ENCODE peak calls at places on chromosomes 7 and 10, in seven cellular contexts. X, E, U, C, I, W and H are unnamed samples.

GRCh38 chr10:130244031-130244927 is 108.1 kb downstream of the GLRX3 start:
- DNase-seq in X (no peak), E (no peak), U (peak; percentile 10), C (no peak), I (no peak), W (no peak), H (no peak)

GRCh38 chr7:156585025-156585648 is 55.4 kb upstream of the RNF32 start:
- DNase-seq in X (no peak), E (no peak), U (no peak), C (no peak), I (no peak), W (no peak), H (no peak)

GRCh38 chr10:72250666-72251065 is 23.1 kb upstream of the DDIT4 start:
- DNase-seq in X (no peak), E (peak; percentile 31), U (no peak), C (no peak), I (no peak), W (peak; percentile 76), H (peak; percentile 64)

GRCh38 chr7:48424731-48425130 is 253.5 kb downstream of the ABCA13 start:
- DNase-seq in X (no peak), E (no peak), U (no peak), C (peak; percentile 4), I (no peak), W (no peak), H (no peak)

GRCh38 chr7:78769551-78770101 is 683.8 kb downstream of the MAGI2 start:
- DNase-seq in X (no peak), E (no peak), U (no peak), C (peak; percentile 12), I (no peak), W (no peak), H (no peak)

GRCh38 chr10:46541735-46542566 is 14.5 kb downstream of the GPRIN2 start:
- DNase-seq in X (no peak), E (no peak), U (no peak), C (no peak), I (no peak), W (no peak), H (no peak)

GRCh38 chr10:11276475-11276990 is 258.9 kb downstream of the CELF2 start:
- DNase-seq in X (no peak), E (no peak), U (no peak), C (no peak), I (no peak), W (no peak), H (no peak)

GRCh38 chr7:33459340-33459751 is 330.0 kb downstream of the BBS9 start:
- DNase-seq in X (peak; percentile 18), E (peak; percentile 55), U (no peak), C (peak; percentile 41), I (no peak), W (no peak), H (peak; percentile 37)

GRCh38 chr7:155401884-155402283 is 56.0 kb upstream of the EN2 start:
- DNase-seq in X (no peak), E (no peak), U (no peak), C (no peak), I (no peak), W (no peak), H (no peak)

GRCh38 chr10:12972146-12972545 is 29.4 kb downstream of the CCDC3 start:
- DNase-seq in X (no peak), E (no peak), U (no peak), C (no peak), I (no peak), W (no peak), H (no peak)

GRCh38 chr7:1925973-1926907 is 256.2 kb downstream of the ELFN1 start:
- DNase-seq in X (no peak), E (no peak), U (no peak), C (no peak), I (no peak), W (no peak), H (no peak)

GRCh38 chr10:1652151-1652550 is 85.2 kb downstream of the ADARB2 start:
- DNase-seq in X (no peak), E (no peak), U (no peak), C (no peak), I (no peak), W (no peak), H (no peak)

GRCh38 chr10:31648966-31649365 is 279.7 kb downstream of the ARHGAP12 start:
- DNase-seq in X (no peak), E (no peak), U (no peak), C (no peak), I (no peak), W (no peak), H (no peak)

GRCh38 chr7:90560730-90561129 is 35.4 kb upstream of the CDK14 start:
- DNase-seq in X (peak; percentile 54), E (no peak), U (no peak), C (no peak), I (no peak), W (no peak), H (no peak)

GRCh38 chr7:4607321-4607729 is 74.8 kb upstream of the FOXK1 start:
- DNase-seq in X (no peak), E (no peak), U (no peak), C (no peak), I (no peak), W (no peak), H (no peak)

GRCh38 chr7:152313879-152314604 is 121.8 kb downstream of the KMT2C start:
- DNase-seq in X (peak; percentile 24), E (peak; percentile 72), U (no peak), C (no peak), I (no peak), W (no peak), H (peak; percentile 88)

GRCh38 chr7:113307147-113307546 is 188.8 kb upstream of the SMIM30 start:
- DNase-seq in X (no peak), E (no peak), U (no peak), C (no peak), I (no peak), W (no peak), H (no peak)

GRCh38 chr7:142024547-142024946 is 28.9 kb downstream of the MGAM start:
- DNase-seq in X (no peak), E (no peak), U (no peak), C (no peak), I (no peak), W (no peak), H (no peak)

GRCh38 chr10:118914626-118915025 is 114.9 kb upstream of the NANOS1 start:
- DNase-seq in X (no peak), E (no peak), U (no peak), C (no peak), I (no peak), W (no peak), H (no peak)

GRCh38 chr7:2510909-2511768 is 8.4 kb upstream of the LFNG start:
- DNase-seq in X (no peak), E (no peak), U (peak; percentile 71), C (no peak), I (peak; percentile 65), W (peak; percentile 73), H (no peak)

GRCh38 chr10:12835709-12836108 is 165.8 kb downstream of the CCDC3 start:
- DNase-seq in X (no peak), E (no peak), U (no peak), C (no peak), I (no peak), W (no peak), H (no peak)

GRCh38 chr10:129690248-129691070 is 223.4 kb downstream of the MGMT start:
- DNase-seq in X (no peak), E (no peak), U (no peak), C (no peak), I (no peak), W (no peak), H (no peak)

GRCh38 chr7:11625669-11626068 is 206.3 kb downstream of the THSD7A start:
- DNase-seq in X (no peak), E (no peak), U (no peak), C (no peak), I (no peak), W (no peak), H (peak; percentile 51)

GRCh38 chr10:13767721-13768178 is 181.0 kb downstream of the PRPF18 start:
- DNase-seq in X (no peak), E (no peak), U (no peak), C (no peak), I (no peak), W (no peak), H (no peak)

GRCh38 chr10:58412502-58412961 is 27.3 kb downstream of the TFAM start:
- DNase-seq in X (no peak), E (peak; percentile 89), U (no peak), C (no peak), I (no peak), W (no peak), H (no peak)

GRCh38 chr7:41696323-41696916 is 6.5 kb downstream of the INHBA start:
- DNase-seq in X (no peak), E (peak; percentile 66), U (peak; percentile 53), C (peak; percentile 82), I (peak; percentile 43), W (peak; percentile 86), H (peak; percentile 71)

GRCh38 chr7:81232084-81232799 is 313.4 kb upstream of the SEMA3C start:
- DNase-seq in X (no peak), E (no peak), U (no peak), C (no peak), I (no peak), W (peak; percentile 78), H (no peak)

GRCh38 chr7:138842111-138842510 is 44.1 kb upstream of the ATP6V0A4 start:
- DNase-seq in X (no peak), E (peak; percentile 41), U (no peak), C (no peak), I (no peak), W (no peak), H (peak; percentile 4)

GRCh38 chr10:95214369-95214768 is 20.3 kb downstream of the ACSM6 start:
- DNase-seq in X (no peak), E (no peak), U (no peak), C (no peak), I (no peak), W (no peak), H (no peak)

GRCh38 chr10:74683067-74683466 is 143.3 kb upstream of the KAT6B start:
- DNase-seq in X (no peak), E (no peak), U (no peak), C (no peak), I (no peak), W (no peak), H (peak; percentile 26)

GRCh38 chr7:126079581-126079980 is 1150.0 kb upstream of the POT1 start:
- DNase-seq in X (no peak), E (no peak), U (no peak), C (no peak), I (no peak), W (no peak), H (no peak)